ENCODE peak calls at places on chromosomes 1 and 21, in ten cellular contexts. G is nephron progenitor cell; K is OCI-M1; S is stimulated activated CD8-positive, alpha-beta memory T cell treated with anti-CD3 and anti-CD28 coated beads, Interleukin-15, amount 100 ng/mL, for 4 hours; V is HFFc6; Y is hepatic stellate cell; O is HuH-7.5; Z is GM12892; W is ACHN; D is GM23248. L is an unnamed sample.

GRCh38 chr21:46184625-46185555 is 631 bp upstream of the SPATC1L start:
- DNase-seq in G (peak; percentile 83), K (peak; percentile 76), S (peak; percentile 58), V (peak; percentile 58), Y (peak; percentile 65), O (peak; percentile 63), Z (no peak), W (peak; percentile 50), D (peak; percentile 81), L (no peak)

GRCh38 chr1:218642033-218642954 is 297.2 kb downstream of the TGFB2 start:
- DNase-seq in G (no peak), K (no peak), S (no peak), V (no peak), Y (no peak), O (no peak), Z (no peak), W (no peak), D (peak; percentile 51), L (no peak)

GRCh38 chr1:58584082-58584895 is 7.2 kb upstream of the TACSTD2 start:
- DNase-seq in G (no peak), K (peak; percentile 46), S (no peak), V (peak; percentile 91), Y (peak; percentile 88), O (peak; percentile 63), Z (no peak), W (peak; percentile 91), D (peak; percentile 96), L (peak; percentile 91)

GRCh38 chr1:203331224-203331623 is 19.7 kb downstream of the FMOD start:
- DNase-seq in G (no peak), K (no peak), S (no peak), V (no peak), Y (no peak), O (no peak), Z (no peak), W (no peak), D (no peak), L (no peak)

GRCh38 chr1:46532498-46533178 is 18.8 kb downstream of the KNCN start:
- DNase-seq in G (peak; percentile 89), K (peak; percentile 74), S (peak; percentile 34), V (no peak), Y (peak; percentile 88), O (peak; percentile 92), Z (peak; percentile 76), W (peak; percentile 44), D (peak; percentile 79), L (no peak)

GRCh38 chr1:205276334-205277065 is 45.0 kb downstream of the NUAK2 start:
- DNase-seq in G (no peak), K (no peak), S (no peak), V (no peak), Y (no peak), O (no peak), Z (no peak), W (no peak), D (no peak), L (no peak)

GRCh38 chr1:225942574-225942973 is 1.6 kb upstream of the LEFTY2 start:
- DNase-seq in G (no peak), K (no peak), S (no peak), V (no peak), Y (no peak), O (no peak), Z (no peak), W (no peak), D (no peak), L (no peak)

GRCh38 chr1:243882276-243882675 is 32.2 kb upstream of the AKT3 start:
- DNase-seq in G (no peak), K (no peak), S (no peak), V (peak; percentile 52), Y (peak; percentile 9), O (no peak), Z (no peak), W (no peak), D (peak; percentile 60), L (no peak)

GRCh38 chr1:47487826-47488450 is 50.1 kb downstream of the FOXD2 start:
- DNase-seq in G (no peak), K (no peak), S (no peak), V (no peak), Y (no peak), O (no peak), Z (no peak), W (peak; percentile 39), D (no peak), L (peak; percentile 75)

GRCh38 chr1:156012051-156012817 is 8.5 kb downstream of the SSR2 start:
- DNase-seq in G (no peak), K (no peak), S (no peak), V (no peak), Y (no peak), O (no peak), Z (peak; percentile 44), W (no peak), D (no peak), L (no peak)

GRCh38 chr1:224175615-224176014 is 7.4 kb upstream of the DEGS1 start:
- DNase-seq in G (peak; percentile 59), K (no peak), S (no peak), V (no peak), Y (peak; percentile 12), O (no peak), Z (no peak), W (no peak), D (peak; percentile 62), L (no peak)

GRCh38 chr1:67749844-67750689 is 65.1 kb downstream of the GADD45A start:
- DNase-seq in G (no peak), K (peak; percentile 67), S (no peak), V (peak; percentile 77), Y (peak; percentile 49), O (no peak), Z (no peak), W (peak; percentile 76), D (peak; percentile 91), L (peak; percentile 78)

GRCh38 chr21:44093761-44094160 is 13.4 kb upstream of the PWP2 start:
- DNase-seq in G (no peak), K (no peak), S (no peak), V (no peak), Y (no peak), O (no peak), Z (no peak), W (no peak), D (no peak), L (no peak)

GRCh38 chr1:64877151-64877550 is 89.2 kb downstream of the JAK1 start:
- DNase-seq in G (no peak), K (no peak), S (no peak), V (no peak), Y (no peak), O (no peak), Z (no peak), W (no peak), D (no peak), L (no peak)

GRCh38 chr1:245205396-245205795 is 50.6 kb downstream of the KIF26B start:
- DNase-seq in G (no peak), K (no peak), S (no peak), V (no peak), Y (no peak), O (no peak), Z (no peak), W (no peak), D (peak; percentile 33), L (no peak)

GRCh38 chr1:220203816-220204215 is 68.4 kb downstream of the RAB3GAP2 start:
- DNase-seq in G (no peak), K (no peak), S (no peak), V (no peak), Y (no peak), O (no peak), Z (no peak), W (no peak), D (no peak), L (no peak)

GRCh38 chr1:3940911-3941310 is 40.8 kb upstream of the C1orf174 start:
- DNase-seq in G (no peak), K (no peak), S (no peak), V (no peak), Y (no peak), O (no peak), Z (no peak), W (no peak), D (no peak), L (no peak)

GRCh38 chr21:31604591-31605190 is 54.8 kb upstream of the SOD1 start:
- DNase-seq in G (peak; percentile 81), K (peak; percentile 78), S (peak; percentile 47), V (peak; percentile 34), Y (peak; percentile 53), O (peak; percentile 16), Z (peak; percentile 32), W (peak; percentile 60), D (peak; percentile 79), L (peak; percentile 49)

GRCh38 chr1:5878938-5879337 is 113.3 kb downstream of the NPHP4 start:
- DNase-seq in G (no peak), K (no peak), S (no peak), V (no peak), Y (no peak), O (no peak), Z (no peak), W (no peak), D (no peak), L (no peak)

GRCh38 chr1:89523597-89524368 is 846 bp upstream of the LRRC8B start:
- DNase-seq in G (peak; percentile 32), K (peak; percentile 87), S (peak; percentile 50), V (no peak), Y (no peak), O (peak; percentile 55), Z (no peak), W (peak; percentile 53), D (no peak), L (no peak)